ENCODE peak calls at places on chromosomes 5 and 9, in seven cellular contexts. C is spleen, V is testis, J is ovary, Z is prostate gland, P is tibial nerve, M is body of pancreas. A is an unnamed sample.

GRCh38 chr9:26695010-26695601 is 197.5 kb downstream of the CAAP1 start:
- DNase-seq in J (no peak), P (no peak), M (no peak), V (no peak), Z (no peak), C (no peak), A (no peak)

GRCh38 chr5:18113724-18114123 is 479.5 kb downstream of the TAF11L14 start:
- DNase-seq in M (no peak), V (no peak), Z (no peak), C (no peak), P (no peak), J (no peak), A (no peak)

GRCh38 chr5:172283020-172283861 is at the start of gene UBTD2:
- DNase-seq in M (peak; percentile 88), Z (peak; percentile 78), J (peak; percentile 89), C (peak; percentile 96), P (peak; percentile 75), V (peak; percentile 82), A (peak; percentile 90)

GRCh38 chr5:36366883-36367282 is 65.2 kb upstream of the RANBP3L start:
- DNase-seq in J (no peak), V (no peak), M (no peak), C (no peak), P (no peak), Z (no peak), A (no peak)

GRCh38 chr5:16863380-16864007 is 72.6 kb downstream of the MYO10 start:
- DNase-seq in M (no peak), J (no peak), P (no peak), C (no peak), Z (no peak), V (no peak), A (no peak)

GRCh38 chr9:37331871-37332270 is 90.6 kb upstream of the GRHPR start:
- DNase-seq in J (no peak), P (no peak), M (no peak), V (no peak), C (no peak), Z (no peak), A (no peak)

GRCh38 chr5:11815916-11816315 is 88.3 kb downstream of the CTNND2 start:
- DNase-seq in Z (no peak), J (no peak), V (no peak), P (no peak), M (no peak), C (no peak), A (no peak)

GRCh38 chr5:55338810-55339243 is 31.0 kb downstream of the MTREX start:
- DNase-seq in P (no peak), Z (no peak), V (no peak), J (no peak), C (no peak), M (no peak), A (no peak)

GRCh38 chr9:109320734-109321448 is at the start of gene EPB41L4B:
- DNase-seq in M (peak; percentile 99), Z (peak; percentile 93), C (peak; percentile 94), J (peak; percentile 94), P (peak; percentile 93), V (peak; percentile 95), A (peak; percentile 95)

GRCh38 chr9:108197888-108198287 is 657.9 kb downstream of the ACTL7B start:
- DNase-seq in J (no peak), V (no peak), Z (no peak), P (no peak), C (no peak), M (no peak), A (no peak)

GRCh38 chr9:110842169-110842568 is 173.6 kb downstream of the MUSK start:
- DNase-seq in J (no peak), Z (no peak), V (no peak), M (peak; percentile 14), P (no peak), C (no peak), A (no peak)

GRCh38 chr5:173395257-173395932 is 67.2 kb upstream of the STC2 start:
- DNase-seq in M (no peak), Z (no peak), V (no peak), J (no peak), P (no peak), C (no peak), A (no peak)

GRCh38 chr9:133960568-133961129 is 31.5 kb downstream of the VAV2 start:
- DNase-seq in Z (no peak), P (no peak), M (peak; percentile 65), C (peak; percentile 79), V (peak; percentile 68), J (no peak), A (peak; percentile 50)

GRCh38 chr5:34699155-34700077 is 43.3 kb downstream of the RAI14 start:
- DNase-seq in C (no peak), M (peak; percentile 56), Z (peak; percentile 54), V (no peak), J (no peak), P (no peak), A (no peak)

GRCh38 chr9:20300430-20301115 is 321.7 kb downstream of the MLLT3 start:
- DNase-seq in Z (no peak), P (no peak), J (no peak), M (no peak), C (no peak), V (no peak), A (no peak)

GRCh38 chr9:122445155-122445749 is 32.5 kb downstream of the OR1J1 start:
- DNase-seq in V (no peak), C (no peak), M (no peak), Z (no peak), P (no peak), J (no peak), A (no peak)

GRCh38 chr5:76787237-76787636 is 31.6 kb upstream of the F2RL1 start:
- DNase-seq in M (peak; percentile 36), Z (no peak), J (no peak), P (peak; percentile 79), V (peak; percentile 45), C (no peak), A (peak; percentile 79)

GRCh38 chr9:69190866-69191672 is 17.0 kb downstream of the TJP2 start:
- DNase-seq in M (no peak), V (no peak), Z (no peak), J (no peak), C (no peak), P (no peak), A (no peak)

GRCh38 chr5:168793844-168794837 is 215.0 kb upstream of the PANK3 start:
- DNase-seq in C (no peak), P (no peak), V (no peak), M (no peak), J (no peak), Z (no peak), A (peak; percentile 33)

GRCh38 chr9:124196814-124197176 is 61.0 kb upstream of the NEK6 start:
- DNase-seq in C (no peak), V (no peak), P (no peak), J (no peak), M (no peak), Z (no peak), A (no peak)

GRCh38 chr5:61768692-61769281 is 436.7 kb downstream of the ZSWIM6 start:
- DNase-seq in C (no peak), J (no peak), P (no peak), Z (no peak), V (peak; percentile 16), M (peak; percentile 53), A (peak; percentile 24)

GRCh38 chr5:175356428-175356827 is 87.6 kb downstream of the DRD1 start:
- DNase-seq in J (no peak), C (no peak), P (no peak), M (no peak), Z (no peak), V (no peak), A (no peak)

GRCh38 chr5:106397700-106398099 is 1273.0 kb downstream of the EFNA5 start:
- DNase-seq in P (no peak), M (no peak), Z (no peak), C (no peak), V (no peak), J (no peak), A (no peak)

DNA sequence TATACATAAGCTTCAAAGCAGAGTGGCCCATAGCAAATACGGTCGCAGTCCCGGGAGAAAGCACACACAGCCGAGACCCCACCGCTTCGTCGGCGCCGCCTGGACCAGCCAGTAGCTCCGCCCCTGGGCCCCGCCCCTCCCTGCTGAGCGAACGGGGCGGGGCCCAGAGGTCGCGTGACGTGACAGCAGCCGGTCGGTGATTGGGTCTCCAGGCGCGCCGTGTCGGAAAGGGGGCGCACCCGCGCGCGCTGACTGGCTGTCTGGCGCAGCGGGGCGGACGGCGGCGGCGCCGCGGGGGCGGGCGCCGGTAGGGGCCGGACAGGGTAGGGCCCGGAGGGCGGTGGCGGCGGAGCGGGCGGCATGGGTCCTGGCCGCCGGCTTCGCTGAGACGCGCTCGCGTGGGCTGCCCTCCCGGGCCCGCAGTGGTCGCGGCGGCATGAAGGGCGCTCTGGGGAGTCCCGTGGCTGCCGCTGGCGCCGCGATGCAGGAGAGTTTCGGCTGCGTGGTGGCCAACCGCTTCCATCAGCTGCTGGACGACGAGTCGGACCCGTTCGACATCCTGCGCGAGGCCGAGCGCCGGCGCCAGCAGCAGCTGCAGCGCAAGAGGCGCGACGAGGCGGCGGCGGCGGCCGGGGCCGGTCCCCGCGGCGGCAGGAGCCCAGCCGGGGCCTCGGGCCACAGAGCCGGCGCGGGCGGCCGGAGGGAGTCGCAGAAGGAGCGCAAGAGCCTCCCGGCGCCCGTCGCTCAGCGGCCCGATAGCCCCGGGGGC is at the start of gene HABP4:
- DNase-seq in V (peak; percentile 98), J (peak; percentile 99), M (peak; percentile 99), P (peak; percentile 96), Z (peak; percentile 97), C (peak; percentile 96), A (peak; percentile 98)
- TF ChIP-seq POLR2A in V (peak; percentile 90), J (peak; percentile 86), M (peak; percentile 58), P (peak; percentile 93), Z (peak; percentile 86), C (no peak), A (peak; percentile 91)

GRCh38 chr5:132257131-132258101 is at the start of gene PDLIM4:
- DNase-seq in V (peak; percentile 37), M (peak; percentile 59), C (peak; percentile 65), P (no peak), J (peak; percentile 79), Z (peak; percentile 39), A (peak; percentile 42)
- H3K4me3 ChIP-seq in V (peak within 1 kb of the TSS; percentile 22), M (no peak within 1 kb of the TSS), C (peak within 1 kb of the TSS; percentile 27), P (peak within 1 kb of the TSS; percentile 78), J (peak within 1 kb of the TSS; percentile 78), Z (peak within 1 kb of the TSS; percentile 75), A (no peak within 1 kb of the TSS)

DNA sequence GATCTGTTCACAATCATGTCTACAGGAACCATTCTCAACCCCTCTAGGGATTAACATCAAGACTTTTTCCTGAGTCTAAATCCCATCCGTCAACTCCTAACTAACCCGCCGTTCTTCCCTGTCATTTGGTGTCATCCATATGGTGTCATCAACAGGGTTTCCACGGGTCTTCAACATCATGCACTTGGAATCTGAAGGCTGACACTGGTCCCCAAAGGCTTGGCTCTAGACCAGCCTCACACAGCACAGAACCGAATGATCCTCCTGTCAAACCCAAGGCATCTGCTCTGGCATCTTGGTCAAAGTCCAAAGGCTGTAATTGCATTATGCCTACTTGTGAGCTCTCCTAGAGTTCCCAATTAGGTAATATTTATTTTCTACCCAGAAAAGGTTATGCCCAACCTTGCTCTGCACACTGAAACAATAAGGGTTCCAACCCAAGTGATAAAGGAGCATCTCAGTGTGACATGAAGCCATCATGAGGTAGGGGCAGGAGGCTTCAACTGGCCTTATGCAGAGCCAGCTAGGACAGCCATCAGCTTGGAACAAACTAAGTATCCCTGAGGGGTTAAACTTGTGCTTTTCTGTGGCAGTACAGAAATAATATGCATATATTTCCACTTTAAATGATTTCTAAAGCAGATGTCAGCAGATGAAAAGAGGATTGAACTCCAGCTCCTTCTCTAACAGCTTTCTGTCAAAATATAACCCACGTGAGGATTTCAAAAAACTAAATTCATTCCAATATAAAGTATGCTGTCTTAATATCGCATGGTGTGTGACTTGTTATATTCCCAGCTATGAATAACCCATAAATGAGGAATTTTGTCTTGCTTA is 13.9 kb downstream of the ENC1 start:
- DNase-seq in M (no peak), V (no peak), J (no peak), P (no peak), C (no peak), Z (no peak), A (no peak)
- TF ChIP-seq POLR2A in M (no peak), V (no peak), J (no peak), P (no peak), C (no peak), Z (no peak), A (no peak)

GRCh38 chr5:43038523-43038989 is 1.6 kb downstream of the ANXA2R start:
- DNase-seq in C (peak; percentile 84), J (no peak), M (no peak), Z (no peak), P (no peak), V (no peak), A (no peak)
- H3K4me3 ChIP-seq in C (peak overlapping the region; percentile 55), J (peak overlapping the region; percentile 22), M (no peak overlapping the region), Z (no peak overlapping the region), P (peak overlapping the region; percentile 23), V (no peak overlapping the region), A (peak overlapping the region; percentile 15)